ENCODE peak calls at places on chromosomes 16 and 17, in five cellular contexts. One of them, this sample, is unnamed. For H3K36me3, the result is how much of the 10 kb centered on the place peaks cover.

GRCh38 chr16:56606688-56607618 is 1.4 kb upstream of the MT2A start:
- DNase-seq in tibial nerve: peak
- DNase-seq in mesendoderm: peak
- DNase-seq in left lung: peak
- DNase-seq in hepatocyte: peak
- DNase-seq in this sample: peak

GRCh38 chr16:55861288-55861687 is 13.9 kb downstream of the CES5A start:
- DNase-seq in mesendoderm: no peak
- DNase-seq in hepatocyte: no peak
- DNase-seq in left lung: no peak
- DNase-seq in tibial nerve: no peak
- DNase-seq in this sample: no peak

GRCh38 chr16:1991588-1992474 is 2.1 kb downstream of the SYNGR3 start:
- DNase-seq in hepatocyte: peak
- DNase-seq in tibial nerve: peak
- DNase-seq in mesendoderm: peak
- DNase-seq in left lung: peak
- DNase-seq in this sample: peak

GRCh38 chr17:67821871-67822367 is 3.4 kb upstream of the BPTF start:
- DNase-seq in hepatocyte: no peak
- DNase-seq in tibial nerve: no peak
- DNase-seq in mesendoderm: no peak
- DNase-seq in left lung: no peak
- DNase-seq in this sample: no peak

GRCh38 chr16:11871193-11871592 is 19.9 kb upstream of the RSL1D1 start:
- DNase-seq in left lung: no peak
- DNase-seq in mesendoderm: peak
- DNase-seq in hepatocyte: peak
- DNase-seq in tibial nerve: peak
- DNase-seq in this sample: no peak

GRCh38 chr17:79338589-79338988 is 264.0 kb downstream of the ENGASE start:
- DNase-seq in mesendoderm: peak
- DNase-seq in tibial nerve: no peak
- DNase-seq in hepatocyte: no peak
- DNase-seq in left lung: no peak
- DNase-seq in this sample: no peak

GRCh38 chr17:59512844-59513383 is 52.5 kb upstream of the DHX40 start:
- DNase-seq in hepatocyte: no peak
- DNase-seq in tibial nerve: no peak
- DNase-seq in left lung: no peak
- DNase-seq in mesendoderm: no peak
- DNase-seq in this sample: no peak

GRCh38 chr17:21058098-21058893 is 15.5 kb upstream of the USP22 start:
- DNase-seq in mesendoderm: peak
- DNase-seq in tibial nerve: no peak
- DNase-seq in hepatocyte: peak
- DNase-seq in left lung: no peak
- DNase-seq in this sample: no peak

GRCh38 chr17:67718325-67718941 is 697 bp downstream of the NOL11 start:
- DNase-seq in hepatocyte: peak
- DNase-seq in left lung: no peak
- DNase-seq in mesendoderm: peak
- DNase-seq in tibial nerve: peak
- DNase-seq in this sample: no peak

GRCh38 chr17:51257150-51258081 is 2.4 kb downstream of the MBTD1 start:
- DNase-seq in tibial nerve: no peak
- DNase-seq in left lung: no peak
- DNase-seq in hepatocyte: no peak
- DNase-seq in mesendoderm: no peak
- DNase-seq in this sample: no peak

GRCh38 chr17:32783602-32784001 is 93.3 kb downstream of the MYO1D start:
- DNase-seq in left lung: no peak
- DNase-seq in tibial nerve: no peak
- DNase-seq in mesendoderm: peak
- DNase-seq in hepatocyte: peak
- DNase-seq in this sample: no peak

GRCh38 chr16:21645261-21645721 is 7.1 kb downstream of the IGSF6 start:
- DNase-seq in left lung: no peak
- DNase-seq in mesendoderm: no peak
- DNase-seq in tibial nerve: no peak
- DNase-seq in hepatocyte: no peak
- DNase-seq in this sample: no peak
- H3K4me3 ChIP-seq in left lung: no peak
- H3K4me3 ChIP-seq in mesendoderm: no peak
- H3K4me3 ChIP-seq in tibial nerve: peak
- H3K4me3 ChIP-seq in hepatocyte: no peak
- H3K4me3 ChIP-seq in this sample: peak

GRCh38 chr17:56861899-56862298 is 27.9 kb downstream of the DGKE start:
- DNase-seq in mesendoderm: no peak
- DNase-seq in left lung: no peak
- DNase-seq in hepatocyte: no peak
- DNase-seq in tibial nerve: no peak
- DNase-seq in this sample: no peak
- H3K36me3 ChIP-seq in mesendoderm: under half
- H3K36me3 ChIP-seq in left lung: under half
- H3K36me3 ChIP-seq in hepatocyte: under half
- H3K36me3 ChIP-seq in tibial nerve: under half
- H3K36me3 ChIP-seq in this sample: under half

DNA sequence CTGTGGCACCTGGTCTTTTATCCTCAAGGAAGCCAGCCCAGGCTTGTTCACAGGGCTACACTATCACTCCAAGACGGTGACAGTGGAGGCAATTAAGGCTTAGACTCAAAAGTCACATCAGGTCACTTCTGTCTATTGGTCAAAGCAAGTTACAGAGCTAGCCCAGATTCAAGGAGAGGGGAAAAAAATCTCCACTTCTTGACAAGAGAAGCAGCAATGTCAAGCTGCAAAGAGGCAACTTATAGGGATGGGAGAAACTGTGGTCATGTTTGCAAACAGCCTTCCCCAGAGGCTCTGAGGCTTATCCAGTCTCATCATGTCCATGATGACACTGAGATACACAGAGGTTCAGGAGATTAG is 31.6 kb downstream of the SERPINF1 start:
- DNase-seq in mesendoderm: peak
- DNase-seq in hepatocyte: no peak
- DNase-seq in tibial nerve: no peak
- DNase-seq in left lung: no peak
- DNase-seq in this sample: no peak
- H3K27ac ChIP-seq in mesendoderm: no peak
- H3K27ac ChIP-seq in hepatocyte: no peak
- H3K27ac ChIP-seq in tibial nerve: no peak
- H3K27ac ChIP-seq in left lung: no peak
- H3K27ac ChIP-seq in this sample: no peak

GRCh38 chr16:279531-279930 is 860 bp upstream of the ARHGDIG start:
- DNase-seq in hepatocyte: no peak
- DNase-seq in mesendoderm: no peak
- DNase-seq in tibial nerve: no peak
- DNase-seq in left lung: no peak
- DNase-seq in this sample: no peak
- H3K4me3 ChIP-seq in hepatocyte: no peak
- H3K4me3 ChIP-seq in mesendoderm: no peak
- H3K4me3 ChIP-seq in tibial nerve: no peak
- H3K4me3 ChIP-seq in left lung: no peak
- H3K4me3 ChIP-seq in this sample: no peak